ENCODE peak calls at places on chromosomes 16 and 17, in six cellular contexts. One of them, this sample, is unnamed.
A peak's percentile ranks its signal among the peaks of the same experiment; 100 is the strongest.

GRCh38 chr17:43175213-43176118 is 4.5 kb downstream of the NBR1 start:
- DNase-seq in psoas muscle: no peak
- DNase-seq in heart right ventricle: no peak
- DNase-seq in hepatocyte: no peak
- DNase-seq in lower lobe of right lung: no peak
- DNase-seq in epithelial cell of proximal tubule: no peak
- DNase-seq in this sample: no peak

GRCh38 chr17:9087921-9088320 is 66.6 kb downstream of the NTN1 start:
- DNase-seq in heart right ventricle: no peak
- DNase-seq in psoas muscle: no peak
- DNase-seq in hepatocyte: no peak
- DNase-seq in epithelial cell of proximal tubule: no peak
- DNase-seq in lower lobe of right lung: no peak
- DNase-seq in this sample: no peak

GRCh38 chr17:76051071-76051467 is 21.2 kb downstream of the SRP68 start:
- DNase-seq in hepatocyte: no peak
- DNase-seq in heart right ventricle: no peak
- DNase-seq in psoas muscle: no peak
- DNase-seq in epithelial cell of proximal tubule: peak; percentile 75
- DNase-seq in lower lobe of right lung: no peak
- DNase-seq in this sample: no peak

GRCh38 chr17:48546924-48547838 is 2.3 kb upstream of the HOXB2 start:
- DNase-seq in lower lobe of right lung: no peak
- DNase-seq in epithelial cell of proximal tubule: no peak
- DNase-seq in psoas muscle: no peak
- DNase-seq in hepatocyte: peak; percentile 42
- DNase-seq in heart right ventricle: no peak
- DNase-seq in this sample: no peak

GRCh38 chr17:73644145-73645049 is at the start of gene SDK2:
- DNase-seq in epithelial cell of proximal tubule: no peak
- DNase-seq in psoas muscle: peak; percentile 50
- DNase-seq in hepatocyte: peak; percentile 53
- DNase-seq in heart right ventricle: no peak
- DNase-seq in lower lobe of right lung: no peak
- DNase-seq in this sample: no peak

GRCh38 chr17:82718986-82719685 is 2.6 kb downstream of the FN3KRP start:
- DNase-seq in psoas muscle: no peak
- DNase-seq in epithelial cell of proximal tubule: no peak
- DNase-seq in hepatocyte: no peak
- DNase-seq in heart right ventricle: no peak
- DNase-seq in lower lobe of right lung: no peak
- DNase-seq in this sample: no peak

GRCh38 chr17:3723556-3724372 is at the start of gene HASPIN:
- DNase-seq in heart right ventricle: peak; percentile 94
- DNase-seq in psoas muscle: peak; percentile 96
- DNase-seq in lower lobe of right lung: peak; percentile 92
- DNase-seq in hepatocyte: peak; percentile 98
- DNase-seq in epithelial cell of proximal tubule: peak; percentile 6
- DNase-seq in this sample: peak; percentile 96

GRCh38 chr17:38428643-38429371 is 543 bp downstream of the ARHGAP23 start:
- DNase-seq in epithelial cell of proximal tubule: no peak
- DNase-seq in heart right ventricle: peak; percentile 68
- DNase-seq in lower lobe of right lung: peak; percentile 65
- DNase-seq in psoas muscle: peak; percentile 86
- DNase-seq in hepatocyte: peak; percentile 62
- DNase-seq in this sample: peak; percentile 20

GRCh38 chr17:17810374-17811248 is 26.2 kb downstream of the SREBF1 start:
- DNase-seq in psoas muscle: no peak
- DNase-seq in hepatocyte: peak; percentile 71
- DNase-seq in lower lobe of right lung: no peak
- DNase-seq in epithelial cell of proximal tubule: no peak
- DNase-seq in heart right ventricle: peak; percentile 45
- DNase-seq in this sample: no peak
- H3K4me3 ChIP-seq in psoas muscle: no peak overlapping the region
- H3K4me3 ChIP-seq in hepatocyte: no peak overlapping the region
- H3K4me3 ChIP-seq in lower lobe of right lung: peak overlapping the region; percentile 30
- H3K4me3 ChIP-seq in epithelial cell of proximal tubule: no peak overlapping the region
- H3K4me3 ChIP-seq in heart right ventricle: peak overlapping the region; percentile 31
- H3K4me3 ChIP-seq in this sample: no peak overlapping the region

GRCh38 chr17:11264183-11264871 is 23.3 kb downstream of the SHISA6 start:
- DNase-seq in hepatocyte: no peak
- DNase-seq in psoas muscle: no peak
- DNase-seq in lower lobe of right lung: no peak
- DNase-seq in heart right ventricle: no peak
- DNase-seq in epithelial cell of proximal tubule: no peak
- DNase-seq in this sample: peak; percentile 10
- TF ChIP-seq CTCF in hepatocyte: peak; percentile 29
- TF ChIP-seq CTCF in psoas muscle: peak; percentile 17
- TF ChIP-seq CTCF in lower lobe of right lung: no peak
- TF ChIP-seq CTCF in heart right ventricle: no peak
- TF ChIP-seq CTCF in epithelial cell of proximal tubule: peak; percentile 39
- TF ChIP-seq CTCF in this sample: peak; percentile 21

DNA sequence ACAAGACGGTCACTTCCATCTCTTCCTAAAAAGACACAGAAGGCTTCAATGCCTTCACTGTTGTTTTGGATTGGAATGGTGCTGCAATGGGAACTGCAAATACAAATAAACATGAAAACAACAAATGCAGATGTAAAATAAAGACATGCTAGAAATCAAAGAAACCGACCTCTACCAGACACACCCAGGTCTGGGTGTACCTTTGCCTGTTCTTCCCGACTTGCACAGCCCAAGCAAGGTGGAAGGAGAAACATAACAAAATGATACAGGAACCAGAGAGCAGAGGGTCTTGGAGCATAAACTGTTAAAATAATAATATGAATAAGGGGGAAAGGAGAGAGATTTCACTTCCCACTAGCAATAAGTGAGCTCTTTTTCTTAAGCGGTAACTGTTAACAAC is 17.3 kb downstream of the RFFL start:
- DNase-seq in hepatocyte: no peak
- DNase-seq in lower lobe of right lung: no peak
- DNase-seq in epithelial cell of proximal tubule: no peak
- DNase-seq in psoas muscle: no peak
- DNase-seq in heart right ventricle: no peak
- DNase-seq in this sample: no peak
- H3K4me3 ChIP-seq in hepatocyte: no peak overlapping the region
- H3K4me3 ChIP-seq in lower lobe of right lung: no peak overlapping the region
- H3K4me3 ChIP-seq in epithelial cell of proximal tubule: no peak overlapping the region
- H3K4me3 ChIP-seq in psoas muscle: no peak overlapping the region
- H3K4me3 ChIP-seq in heart right ventricle: no peak overlapping the region
- H3K4me3 ChIP-seq in this sample: peak overlapping the region; percentile 47

GRCh38 chr16:87057291-87057881 is 259.8 kb downstream of the C16orf95 start:
- DNase-seq in lower lobe of right lung: no peak
- DNase-seq in heart right ventricle: no peak
- DNase-seq in psoas muscle: no peak
- DNase-seq in hepatocyte: no peak
- DNase-seq in epithelial cell of proximal tubule: no peak
- DNase-seq in this sample: no peak
- TF ChIP-seq CTCF in lower lobe of right lung: no peak
- TF ChIP-seq CTCF in heart right ventricle: no peak
- TF ChIP-seq CTCF in psoas muscle: no peak
- TF ChIP-seq CTCF in hepatocyte: no peak
- TF ChIP-seq CTCF in epithelial cell of proximal tubule: peak; percentile 10
- TF ChIP-seq CTCF in this sample: no peak

GRCh38 chr17:65050438-65050837 is 6.1 kb downstream of the GNA13 start:
- DNase-seq in heart right ventricle: no peak
- DNase-seq in epithelial cell of proximal tubule: no peak
- DNase-seq in hepatocyte: no peak
- DNase-seq in psoas muscle: no peak
- DNase-seq in lower lobe of right lung: no peak
- DNase-seq in this sample: no peak
- H3K4me3 ChIP-seq in heart right ventricle: no peak overlapping the region
- H3K4me3 ChIP-seq in epithelial cell of proximal tubule: no peak overlapping the region
- H3K4me3 ChIP-seq in hepatocyte: no peak overlapping the region
- H3K4me3 ChIP-seq in psoas muscle: no peak overlapping the region
- H3K4me3 ChIP-seq in lower lobe of right lung: no peak overlapping the region
- H3K4me3 ChIP-seq in this sample: no peak overlapping the region

DNA sequence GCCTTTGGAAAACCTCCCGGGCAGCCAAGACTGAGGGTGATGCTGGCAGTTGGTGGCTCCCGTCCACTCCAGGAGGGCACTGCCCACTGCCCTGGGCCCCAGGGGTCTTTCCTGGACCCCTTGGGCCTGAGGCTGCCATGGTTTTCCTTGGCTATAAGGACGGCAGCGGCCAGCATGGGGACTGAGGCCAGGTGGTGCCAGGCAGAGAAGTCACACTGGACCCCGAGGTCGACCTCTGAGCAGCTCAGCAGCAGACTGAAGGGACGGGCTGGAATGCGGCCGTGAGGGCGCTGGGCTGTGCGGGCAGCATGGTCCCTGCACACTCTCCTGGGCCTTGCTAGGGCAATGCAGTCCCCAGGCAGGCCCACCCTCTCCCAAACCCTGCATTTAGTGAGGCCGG is 55.6 kb upstream of the GNG13 start:
- DNase-seq in lower lobe of right lung: no peak
- DNase-seq in psoas muscle: peak; percentile 30
- DNase-seq in heart right ventricle: no peak
- DNase-seq in epithelial cell of proximal tubule: no peak
- DNase-seq in hepatocyte: no peak
- DNase-seq in this sample: no peak
- TF ChIP-seq CTCF in lower lobe of right lung: no peak
- TF ChIP-seq CTCF in psoas muscle: no peak
- TF ChIP-seq CTCF in heart right ventricle: no peak
- TF ChIP-seq CTCF in epithelial cell of proximal tubule: no peak
- TF ChIP-seq CTCF in hepatocyte: no peak
- TF ChIP-seq CTCF in this sample: no peak